ENCODE peak calls at places on chromosome 1, in seven cellular contexts. L is RPMI8226; Q is hippocampal formation; M is Calu3; I is stimulated activated CD4-positive, alpha-beta T cell treated with anti-CD3 and anti-CD28 coated beads, Interleukin-4, amount 100 ng/mL, for 48 hours; K is nucleus accumbens; A is NCI-H1105. R is an unnamed sample.

GRCh38 chr1:92851729-92852128 is 19.9 kb downstream of the RPL5 start:
- DNase-seq in A (peak), K (no peak), L (peak), M (no peak), I (no peak), Q (no peak), R (no peak)

GRCh38 chr1:3050603-3051002 is 18.4 kb upstream of the PRDM16 start:
- DNase-seq in K (no peak), M (no peak), A (no peak), I (no peak), L (no peak), Q (no peak), R (no peak)

GRCh38 chr1:18211764-18212163 is 104.2 kb downstream of the IGSF21 start:
- DNase-seq in Q (no peak), L (no peak), K (peak), M (no peak), A (no peak), I (no peak), R (no peak)

GRCh38 chr1:27594542-27595510 is 9.1 kb downstream of the AHDC1 start:
- DNase-seq in I (no peak), Q (no peak), L (no peak), A (no peak), K (peak), M (no peak), R (no peak)

GRCh38 chr1:201053155-201053860 is 29.8 kb upstream of the KIF21B start:
- DNase-seq in A (no peak), L (peak), M (peak), I (no peak), Q (no peak), K (no peak), R (no peak)

GRCh38 chr1:67652800-67653199 is 32.2 kb upstream of the GADD45A start:
- DNase-seq in Q (no peak), L (peak), K (no peak), M (no peak), I (no peak), A (no peak), R (peak)

GRCh38 chr1:48190893-48191292 is 31.6 kb upstream of the SLC5A9 start:
- DNase-seq in L (no peak), M (no peak), A (no peak), I (no peak), Q (no peak), K (no peak), R (no peak)

GRCh38 chr1:116751149-116751548 is 3.1 kb upstream of the CD2 start:
- DNase-seq in M (no peak), I (no peak), K (no peak), L (no peak), Q (no peak), A (no peak), R (no peak)

GRCh38 chr1:100134872-100135271 is 1.9 kb downstream of the TRMT13 start:
- DNase-seq in A (no peak), M (no peak), K (no peak), L (no peak), I (no peak), Q (no peak), R (no peak)

GRCh38 chr1:54124472-54124871 is 28.3 kb downstream of the CDCP2 start:
- DNase-seq in Q (no peak), I (no peak), A (peak), M (peak), K (no peak), L (peak), R (peak)

GRCh38 chr1:71861022-71861421 is 421.3 kb downstream of the NEGR1 start:
- DNase-seq in K (no peak), I (no peak), A (no peak), Q (no peak), M (no peak), L (no peak), R (no peak)

GRCh38 chr1:47399138-47399840 is 16.8 kb upstream of the FOXE3 start:
- DNase-seq in A (no peak), K (no peak), Q (no peak), M (no peak), I (no peak), L (no peak), R (no peak)

GRCh38 chr1:40693425-40693824 is 1.9 kb downstream of the NFYC start:
- DNase-seq in L (no peak), I (no peak), K (no peak), M (no peak), A (no peak), Q (no peak), R (no peak)

GRCh38 chr1:34771573-34771972 is 9.4 kb upstream of the GJB3 start:
- DNase-seq in M (no peak), Q (no peak), L (no peak), K (no peak), A (no peak), I (no peak), R (no peak)

GRCh38 chr1:96002969-96003964 is 718.3 kb upstream of the PTBP2 start:
- DNase-seq in A (no peak), L (no peak), I (no peak), K (no peak), M (no peak), Q (no peak), R (no peak)

GRCh38 chr1:248872752-248873408 is 14.0 kb upstream of the ZNF692 start:
- DNase-seq in A (peak), Q (peak), L (peak), K (no peak), M (peak), I (peak), R (peak)

GRCh38 chr1:208207388-208208131 is 36.6 kb downstream of the PLXNA2 start:
- DNase-seq in M (peak), K (no peak), L (peak), Q (no peak), I (no peak), A (peak), R (peak)

GRCh38 chr1:53577141-53578100 is 118.2 kb downstream of the DMRTB1 start:
- DNase-seq in I (no peak), Q (no peak), K (no peak), L (no peak), M (no peak), A (no peak), R (no peak)

GRCh38 chr1:37076168-37076567 is 41.9 kb upstream of the GRIK3 start:
- DNase-seq in K (no peak), Q (no peak), I (no peak), L (no peak), M (no peak), A (no peak), R (no peak)

GRCh38 chr1:67674260-67675011 is 10.6 kb upstream of the GADD45A start:
- DNase-seq in M (no peak), L (peak), K (no peak), A (peak), I (no peak), Q (no peak), R (peak)

GRCh38 chr1:181184621-181185020 is 96.1 kb downstream of the IER5 start:
- DNase-seq in M (no peak), I (no peak), A (no peak), K (no peak), L (no peak), Q (no peak), R (no peak)

GRCh38 chr1:57620589-57620988 is 196.7 kb upstream of the DAB1 start:
- DNase-seq in M (no peak), K (no peak), Q (no peak), A (no peak), L (no peak), I (no peak), R (peak)

GRCh38 chr1:225767591-225768540 is 9.8 kb upstream of the SRP9 start:
- DNase-seq in Q (no peak), L (peak), K (no peak), A (peak), I (no peak), M (no peak), R (peak)

GRCh38 chr1:74363220-74363619 is 128.0 kb downstream of the TNNI3K start:
- DNase-seq in A (no peak), L (no peak), M (no peak), I (no peak), Q (no peak), K (no peak), R (peak)

GRCh38 chr1:213693864-213694263 is 293.9 kb upstream of the PROX1 start:
- DNase-seq in M (no peak), Q (no peak), A (no peak), I (no peak), L (no peak), K (no peak), R (no peak)